ENCODE peak calls at places on chromosome 19, in ten cellular contexts. G is left ventricle myocardium inferior; C is stimulated activated CD8-positive, alpha-beta memory T cell treated with anti-CD3 and anti-CD28 coated beads, Interleukin-7, amount 100 ng/mL, for 1 hour; M is stimulated activated CD4-positive, alpha-beta T cell treated with anti-CD3 and anti-CD28 coated beads, Interleukin-12 subunit alpha, Interleukin-12 subunit beta, amount 100 ng/mL, for 24 hours; A is endothelial cell of umbilical vein; F is right lobe of liver; X is DMS79; O is amniotic epithelial cell; I is central memory CD8-positive, alpha-beta T cell; H is A549. Z is an unnamed sample.

GRCh38 chr19:19342086-19343015 is 21.7 kb downstream of the MAU2 start:
- DNase-seq in F (peak; percentile 68), I (no peak), M (no peak), H (peak; percentile 76), C (no peak), G (peak; percentile 64), X (peak; percentile 40), O (peak; percentile 61), A (peak; percentile 43), Z (peak; percentile 69)

GRCh38 chr19:49114630-49115363 is 627 bp downstream of the LIN7B start:
- DNase-seq in X (peak; percentile 48), I (no peak), A (peak; percentile 39), F (peak; percentile 60), C (no peak), H (no peak), M (no peak), G (peak; percentile 70), O (peak; percentile 50), Z (peak; percentile 54)

GRCh38 chr19:54096642-54097106 is 3.9 kb downstream of the OSCAR start:
- DNase-seq in C (no peak), F (no peak), H (peak; percentile 68), G (no peak), X (no peak), O (peak; percentile 52), A (no peak), M (no peak), I (no peak), Z (peak; percentile 54)

GRCh38 chr19:46821512-46822359 is 28.9 kb downstream of the AP2S1 start:
- DNase-seq in I (peak; percentile 41), O (no peak), A (no peak), M (peak; percentile 20), C (peak; percentile 29), H (no peak), F (no peak), G (peak; percentile 40), X (no peak), Z (no peak)

GRCh38 chr19:17831419-17831888 is 10.1 kb upstream of the INSL3 start:
- DNase-seq in X (no peak), M (no peak), O (no peak), C (no peak), I (no peak), H (no peak), G (no peak), F (no peak), A (no peak), Z (no peak)

GRCh38 chr19:49327878-49328544 is 3.0 kb upstream of the SLC6A16 start:
- DNase-seq in C (no peak), G (no peak), F (no peak), A (peak; percentile 34), O (peak; percentile 29), H (peak; percentile 56), I (no peak), X (no peak), M (no peak), Z (peak; percentile 33)

GRCh38 chr19:43574424-43575155 is 737 bp downstream of the XRCC1 start:
- DNase-seq in H (no peak), A (peak; percentile 73), M (no peak), C (no peak), F (no peak), I (no peak), X (no peak), O (peak; percentile 37), G (no peak), Z (no peak)

GRCh38 chr19:43625918-43626579 is 6.6 kb upstream of the ZNF428 start:
- DNase-seq in M (no peak), F (no peak), G (no peak), O (peak; percentile 38), A (no peak), H (peak; percentile 42), C (no peak), X (no peak), I (no peak), Z (no peak)

GRCh38 chr19:2273356-2274184 is 8.4 kb downstream of the PEAK3 start:
- DNase-seq in C (peak; percentile 51), F (peak; percentile 79), X (peak; percentile 34), H (peak; percentile 78), G (peak; percentile 78), O (peak; percentile 66), A (peak; percentile 51), M (peak; percentile 53), I (peak; percentile 70), Z (peak; percentile 65)

GRCh38 chr19:39156230-39156890 is 30.8 kb downstream of the PAK4 start:
- DNase-seq in M (no peak), G (no peak), F (peak; percentile 38), I (no peak), C (no peak), X (no peak), O (no peak), H (no peak), A (no peak), Z (no peak)

GRCh38 chr19:34963531-34964406 is at the start of gene ZNF792:
- DNase-seq in C (no peak), H (peak; percentile 94), M (no peak), I (no peak), G (peak; percentile 69), A (peak; percentile 79), X (peak; percentile 24), O (peak; percentile 43), F (peak; percentile 78), Z (peak; percentile 62)

GRCh38 chr19:3365447-3366103 is 808 bp upstream of the NFIC start:
- DNase-seq in X (peak; percentile 46), O (peak; percentile 67), C (no peak), M (no peak), I (no peak), A (no peak), H (no peak), F (peak; percentile 62), G (peak; percentile 75), Z (peak; percentile 71)

GRCh38 chr19:3469638-3470499 is 10.5 kb downstream of the SMIM24 start:
- DNase-seq in F (no peak), C (no peak), M (no peak), G (no peak), A (no peak), I (no peak), X (no peak), O (no peak), H (no peak), Z (no peak)

GRCh38 chr19:50651174-50651573 is 1.9 kb downstream of the C19orf81 start:
- DNase-seq in X (no peak), A (no peak), F (no peak), I (no peak), G (no peak), M (no peak), O (no peak), H (no peak), C (no peak), Z (no peak)

GRCh38 chr19:10884273-10884672 is 12.9 kb downstream of the CARM1 start:
- DNase-seq in A (no peak), H (no peak), G (no peak), O (peak; percentile 73), I (no peak), X (no peak), C (no peak), F (no peak), M (no peak), Z (peak; percentile 59)

GRCh38 chr19:1252221-1252817 is 3.9 kb downstream of the MIDN start:
- DNase-seq in X (no peak), A (peak; percentile 89), M (no peak), G (peak; percentile 90), H (no peak), C (no peak), I (peak; percentile 69), F (peak; percentile 93), O (peak; percentile 84), Z (peak; percentile 98)

GRCh38 chr19:1074512-1075283 is 7.7 kb downstream of the ARHGAP45 start:
- DNase-seq in C (peak; percentile 95), A (no peak), H (peak; percentile 74), G (peak; percentile 86), I (peak; percentile 86), X (peak; percentile 73), M (peak; percentile 67), O (no peak), F (peak; percentile 90), Z (no peak)

GRCh38 chr19:10789876-10790275 is 46.1 kb downstream of the TMED1 start:
- DNase-seq in A (no peak), C (no peak), O (no peak), I (no peak), X (no peak), F (no peak), G (no peak), H (no peak), M (no peak), Z (no peak)

GRCh38 chr19:41302624-41303351 is 7.2 kb upstream of the CCDC97 start:
- DNase-seq in M (peak; percentile 39), O (no peak), H (no peak), X (no peak), C (peak; percentile 38), I (peak; percentile 84), F (peak; percentile 29), A (no peak), G (no peak), Z (no peak)

GRCh38 chr19:41897820-41898219 is 14.8 kb downstream of the ARHGEF1 start:
- DNase-seq in A (no peak), C (no peak), M (no peak), I (no peak), H (no peak), F (no peak), X (no peak), O (no peak), G (no peak), Z (no peak)

Z was measured in fibroblast of pulmonary artery.